ENCODE peak calls at places on chromosome 13, in seven cellular contexts. O is CD4-positive, alpha-beta T cell; T is T-cell; Q is activated naive CD8-positive, alpha-beta T cell treated with anti-CD3 and anti-CD28 coated beads for 36 hours; U is kidney tubule cell; I is fibroblast of the aortic adventitia; Z is NCI-H345. R is an unnamed sample.

GRCh38 chr13:69571606-69572323 is 535.9 kb upstream of the ATXN8OS start:
- DNase-seq in O (no peak), T (no peak), Q (no peak), U (peak), I (no peak), Z (no peak), R (no peak)

GRCh38 chr13:73984201-73984600 is 150.0 kb downstream of the KLF12 start:
- DNase-seq in O (no peak), T (no peak), Q (no peak), U (no peak), I (no peak), Z (no peak), R (no peak)

GRCh38 chr13:113373811-113374485 is 10.0 kb upstream of the GRTP1 start:
- DNase-seq in O (no peak), T (no peak), Q (no peak), U (no peak), I (no peak), Z (no peak), R (no peak)

GRCh38 chr13:32267836-32268439 is 47.2 kb downstream of the ZAR1L start:
- DNase-seq in O (peak), T (peak), Q (peak), U (peak), I (no peak), Z (no peak), R (no peak)

GRCh38 chr13:60397693-60398437 is 845 bp downstream of the TDRD3 start:
- DNase-seq in O (peak), T (peak), Q (no peak), U (peak), I (peak), Z (peak), R (peak)

GRCh38 chr13:76944457-76944856 is 3.9 kb upstream of the ACOD1 start:
- DNase-seq in O (no peak), T (no peak), Q (no peak), U (no peak), I (peak), Z (no peak), R (peak)

GRCh38 chr13:46530084-46530935 is 22.7 kb upstream of the LRCH1 start:
- DNase-seq in O (no peak), T (no peak), Q (no peak), U (peak), I (peak), Z (no peak), R (peak)

GRCh38 chr13:72168126-72168525 is 301.1 kb upstream of the DACH1 start:
- DNase-seq in O (no peak), T (no peak), Q (no peak), U (peak), I (no peak), Z (no peak), R (no peak)

GRCh38 chr13:109243311-109243951 is 543.0 kb downstream of the IRS2 start:
- DNase-seq in O (no peak), T (no peak), Q (no peak), U (peak), I (peak), Z (no peak), R (peak)

GRCh38 chr13:26993780-26994179 is 177.8 kb downstream of the USP12 start:
- DNase-seq in O (no peak), T (no peak), Q (no peak), U (no peak), I (no peak), Z (no peak), R (no peak)

GRCh38 chr13:34207334-34207733 is 389.4 kb downstream of the RFC3 start:
- DNase-seq in O (no peak), T (no peak), Q (no peak), U (peak), I (peak), Z (no peak), R (peak)

GRCh38 chr13:33016414-33017409 is at the start of gene KL:
- DNase-seq in O (no peak), T (peak), Q (peak), U (peak), I (no peak), Z (no peak), R (peak)

R was measured in fibroblast of lung.